ENCODE peak calls at places on chromosomes 7 and 10, in five cellular contexts. O, G, C, K and M are unnamed samples.
A peak's percentile ranks its signal among the peaks of the same experiment; 100 is the strongest.

GRCh38 chr10:114953047-114953446 is 15.1 kb downstream of the TRUB1 start:
- DNase-seq in K (no peak), C (no peak), G (no peak), O (no peak), M (no peak)

GRCh38 chr10:91759581-91759986 is 38.6 kb upstream of the TNKS2 start:
- DNase-seq in O (peak; percentile 10), C (no peak), G (no peak), K (no peak), M (no peak)

GRCh38 chr7:43771567-43771966 is 13.1 kb downstream of the BLVRA start:
- DNase-seq in K (no peak), G (no peak), C (no peak), O (no peak), M (no peak)

GRCh38 chr7:2116086-2116810 is 116.5 kb downstream of the MAD1L1 start:
- DNase-seq in K (no peak), O (no peak), C (no peak), G (peak; percentile 35), M (no peak)

GRCh38 chr7:84568786-84569185 is 374.2 kb upstream of the SEMA3A start:
- DNase-seq in C (no peak), K (no peak), O (no peak), G (no peak), M (no peak)

GRCh38 chr7:56048245-56048644 is 3.0 kb downstream of the PSPH start:
- DNase-seq in C (no peak), G (no peak), K (no peak), O (no peak), M (no peak)

GRCh38 chr7:16753102-16753931 is at the start of gene TSPAN13:
- DNase-seq in O (peak; percentile 87), G (peak; percentile 81), C (no peak), K (peak; percentile 87), M (peak; percentile 96)

GRCh38 chr7:37833107-37833817 is 15.1 kb upstream of the NME8 start:
- DNase-seq in O (peak; percentile 73), G (peak; percentile 41), C (no peak), K (peak; percentile 7), M (peak; percentile 39)

GRCh38 chr10:71094712-71095390 is 117.5 kb upstream of the UNC5B start:
- DNase-seq in G (no peak), O (no peak), K (no peak), C (no peak), M (peak; percentile 8)
- TF ChIP-seq HDAC2 in G (no peak), O (no peak), K (no peak), C (no peak), M (no peak)

DNA sequence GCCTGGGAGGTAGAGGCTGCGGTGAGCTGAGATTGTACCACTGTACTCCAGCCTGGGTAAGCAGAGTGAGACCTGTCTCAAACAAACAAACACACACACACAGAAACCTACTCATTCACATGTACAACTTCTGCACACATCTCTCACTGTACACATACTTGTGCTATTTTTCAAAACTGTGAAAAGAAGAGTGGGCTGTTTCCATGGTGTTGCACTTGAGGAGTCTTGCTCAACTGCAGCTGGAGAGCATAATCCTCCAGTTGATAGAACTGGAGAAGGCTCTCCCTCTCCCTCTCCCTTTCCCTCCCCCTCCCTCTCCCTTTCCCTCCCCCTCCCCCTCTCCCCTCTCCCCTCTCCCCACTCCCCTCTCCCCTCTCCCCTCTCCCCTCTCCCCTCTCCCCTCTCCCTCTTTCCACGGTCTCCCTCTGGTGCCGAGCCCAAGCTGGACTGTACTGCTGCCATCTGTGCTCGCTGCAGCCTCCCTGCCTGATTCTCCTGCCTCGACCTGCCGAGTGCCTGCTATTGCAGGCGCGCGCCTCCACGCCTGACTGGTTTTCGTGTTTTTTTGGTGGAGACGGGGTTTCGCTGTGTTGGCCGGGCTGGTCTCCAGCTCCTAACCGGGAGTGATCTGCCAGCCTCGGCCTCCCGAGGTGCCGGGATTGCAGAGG is 43.7 kb upstream of the DLD start:
- DNase-seq in K (no peak), C (no peak), G (no peak), O (no peak), M (no peak)
- TF ChIP-seq HDAC2 in K (no peak), C (no peak), G (no peak), O (no peak), M (no peak)

GRCh38 chr7:29765392-29765979 is 40.8 kb upstream of the WIPF3 start:
- DNase-seq in C (no peak), O (no peak), K (no peak), G (no peak), M (no peak)

GRCh38 chr7:29764227-29764626 is 42.1 kb upstream of the WIPF3 start:
- DNase-seq in G (no peak), C (no peak), K (no peak), O (no peak), M (no peak)

GRCh38 chr7:29763266-29763665 is 43.0 kb upstream of the WIPF3 start:
- DNase-seq in C (no peak), G (no peak), K (no peak), O (no peak), M (no peak)
- TF ChIP-seq HDAC2 in C (no peak), G (no peak), K (no peak), O (no peak), M (no peak)

GRCh38 chr10:110629680-110630191 is 14.4 kb upstream of the RBM20 start:
- DNase-seq in O (peak; percentile 77), K (no peak), G (peak; percentile 71), C (no peak), M (no peak)
- TF ChIP-seq HDAC2 in O (no peak), K (no peak), G (no peak), C (no peak), M (no peak)

DNA sequence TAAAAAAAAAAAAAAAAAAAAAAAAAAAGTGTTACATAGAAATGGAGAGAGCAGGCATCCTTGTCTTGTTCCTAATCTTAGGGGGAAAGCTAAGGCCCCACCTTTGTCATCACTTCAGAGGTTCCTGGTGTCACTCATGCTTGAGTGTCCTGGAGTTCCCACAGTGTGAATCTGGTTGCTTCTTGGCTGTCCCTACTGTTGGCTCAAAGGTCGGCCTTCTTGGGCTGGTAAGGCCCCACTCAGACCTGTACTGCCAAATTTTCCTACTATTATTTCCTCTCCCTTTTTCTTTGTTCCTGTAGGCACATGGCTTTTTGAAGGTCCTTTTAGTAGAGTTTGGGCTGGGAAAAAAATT is 21.5 kb downstream of the OPTN start:
- DNase-seq in O (no peak), C (no peak), G (no peak), K (no peak), M (no peak)
- TF ChIP-seq HDAC2 in O (no peak), C (no peak), G (no peak), K (no peak), M (no peak)

DNA sequence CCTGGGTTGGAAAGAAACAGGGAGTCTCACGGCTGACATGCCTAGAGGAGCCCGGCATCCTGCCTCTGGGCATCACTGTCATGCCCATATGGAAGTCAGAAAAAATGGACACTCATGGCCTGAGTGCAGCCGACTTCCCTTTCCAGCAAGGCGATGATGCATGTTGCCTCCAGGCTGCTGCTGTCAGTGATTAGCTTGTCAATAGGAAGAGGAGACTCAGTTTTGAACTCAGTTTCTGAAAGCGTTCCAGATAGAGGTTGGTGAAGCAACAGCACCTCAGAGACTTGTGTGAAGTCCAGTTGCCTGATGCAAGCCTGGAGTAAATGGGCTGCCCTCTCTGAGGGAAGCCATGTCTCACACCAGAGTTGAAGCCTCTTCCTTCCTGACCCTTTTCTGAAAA is 148.4 kb downstream of the TPST1 start:
- DNase-seq in C (no peak), G (no peak), O (no peak), K (no peak), M (no peak)
- TF ChIP-seq HDAC2 in C (no peak), G (no peak), O (no peak), K (no peak), M (no peak)